ENCODE peak calls at places on chromosomes 7 and 10, in six cellular contexts. S is IMR-90, K is left ventricle myocardium inferior, A is right atrium auricular region, Z is progenitor cell of endocrine pancreas, P is cardiac fibroblast. H is an unnamed sample.

GRCh38 chr10:45152726-45153125 is 152.0 kb downstream of the ZNF22 start:
- DNase-seq in S (peak), A (no peak), Z (no peak), P (no peak), K (no peak), H (no peak)

GRCh38 chr7:76000566-76000965 is 6.2 kb upstream of the TMEM120A start:
- DNase-seq in Z (no peak), S (no peak), P (no peak), A (no peak), K (no peak), H (no peak)

GRCh38 chr10:55629792-55630490 is 731.1 kb downstream of the ZWINT start:
- DNase-seq in A (no peak), K (no peak), S (peak), Z (peak), P (peak), H (peak)

GRCh38 chr10:85105614-85106013 is 777.2 kb downstream of the CCSER2 start:
- DNase-seq in Z (no peak), A (no peak), P (no peak), K (no peak), S (no peak), H (no peak)

GRCh38 chr10:128218161-128218560 is 91.9 kb upstream of the MKI67 start:
- DNase-seq in S (no peak), K (no peak), P (no peak), Z (no peak), A (no peak), H (no peak)

GRCh38 chr7:67663644-67664043 is 667.0 kb downstream of the TYW1 start:
- DNase-seq in A (no peak), K (no peak), S (no peak), P (no peak), Z (no peak), H (no peak)

GRCh38 chr7:99997545-99998137 is 17.8 kb upstream of the ZKSCAN1 start:
- DNase-seq in A (no peak), S (no peak), Z (no peak), P (peak), K (peak), H (no peak)

GRCh38 chr10:1364151-1364910 is 308.1 kb downstream of the WDR37 start:
- DNase-seq in S (no peak), K (no peak), A (peak), P (no peak), Z (no peak), H (peak)

GRCh38 chr7:91519241-91520200 is 255.3 kb downstream of the FZD1 start:
- DNase-seq in S (no peak), P (peak), K (no peak), A (no peak), Z (no peak), H (no peak)

GRCh38 chr10:131667561-131667960 is 233.2 kb upstream of the PPP2R2D start:
- DNase-seq in P (no peak), Z (no peak), S (no peak), A (no peak), K (no peak), H (no peak)

GRCh38 chr7:4753610-4754432 is 21.6 kb upstream of the AP5Z1 start:
- DNase-seq in P (peak), S (peak), A (peak), Z (peak), K (peak), H (peak)

GRCh38 chr7:139909379-139910050 is 80.5 kb downstream of the TBXAS1 start:
- DNase-seq in P (peak), A (no peak), Z (no peak), S (peak), K (no peak), H (no peak)

GRCh38 chr10:68408898-68409518 is 1.9 kb upstream of the RUFY2 start:
- DNase-seq in P (no peak), K (no peak), S (no peak), Z (no peak), A (peak), H (no peak)

GRCh38 chr7:81408728-81409127 is 361.1 kb downstream of the HGF start:
- DNase-seq in Z (no peak), A (no peak), K (no peak), S (peak), P (no peak), H (no peak)

GRCh38 chr7:2376351-2377154 is 21.9 kb downstream of the EIF3B start:
- DNase-seq in Z (no peak), P (no peak), K (no peak), A (no peak), S (no peak), H (no peak)

GRCh38 chr10:16497911-16498310 is 23.8 kb downstream of the C1QL3 start:
- DNase-seq in A (no peak), K (no peak), S (peak), P (no peak), Z (no peak), H (no peak)

GRCh38 chr10:22978287-22978686 is 50.4 kb downstream of the ARMC3 start:
- DNase-seq in K (no peak), A (no peak), S (no peak), Z (no peak), P (no peak), H (no peak)

GRCh38 chr10:97977673-97978072 is 52.7 kb downstream of the CRTAC1 start:
- DNase-seq in S (no peak), Z (no peak), A (no peak), K (no peak), P (no peak), H (no peak)

GRCh38 chr10:31099664-31100063 is 68.0 kb upstream of the ZNF438 start:
- DNase-seq in A (no peak), S (peak), P (no peak), K (no peak), Z (no peak), H (no peak)

GRCh38 chr7:128022631-128023532 is 8.4 kb downstream of the LRRC4 start:
- DNase-seq in S (peak), K (no peak), P (peak), Z (no peak), A (no peak), H (no peak)

GRCh38 chr10:110212119-110213006 is 5.0 kb downstream of the MXI1 start:
- DNase-seq in A (no peak), Z (no peak), K (no peak), P (no peak), S (no peak), H (no peak)

GRCh38 chr10:92112462-92112861 is 178.4 kb downstream of the CPEB3 start:
- DNase-seq in S (no peak), K (no peak), Z (no peak), A (no peak), P (no peak), H (no peak)

GRCh38 chr10:9331583-9332008 is 1277.1 kb downstream of the GATA3 start:
- DNase-seq in P (peak), K (no peak), S (peak), A (no peak), Z (no peak), H (no peak)

GRCh38 chr7:55484241-55484640 is 88.1 kb downstream of the VOPP1 start:
- DNase-seq in K (no peak), Z (no peak), A (no peak), S (no peak), P (no peak), H (no peak)

GRCh38 chr10:878333-878753 is 53.2 kb downstream of the LARP4B start:
- DNase-seq in Z (no peak), S (peak), K (no peak), A (no peak), P (peak), H (no peak)

GRCh38 chr10:67077376-67077775 is 151.5 kb downstream of the LRRTM3 start:
- DNase-seq in Z (no peak), A (no peak), P (no peak), K (no peak), S (no peak), H (no peak)

GRCh38 chr10:104441601-104442000 is 88.0 kb downstream of the CFAP58 start:
- DNase-seq in A (no peak), P (peak), K (no peak), Z (no peak), S (peak), H (no peak)

GRCh38 chr7:37832194-37832593 is 16.2 kb upstream of the NME8 start:
- DNase-seq in K (peak), S (no peak), A (peak), Z (no peak), P (peak), H (no peak)

GRCh38 chr7:128041203-128041602 is 10.0 kb upstream of the LRRC4 start:
- DNase-seq in A (no peak), P (peak), Z (no peak), S (peak), K (no peak), H (no peak)

GRCh38 chr10:83908987-83909386 is 230.3 kb upstream of the GHITM start:
- DNase-seq in Z (no peak), K (no peak), A (no peak), S (no peak), P (no peak), H (no peak)

GRCh38 chr7:2734761-2735571 is 47.0 kb downstream of the AMZ1 start:
- DNase-seq in K (peak), Z (no peak), S (no peak), A (peak), P (no peak), H (peak)

GRCh38 chr10:74227697-74228424 is 76.8 kb downstream of the ADK start:
- DNase-seq in P (peak), A (no peak), S (peak), K (no peak), Z (no peak), H (no peak)

GRCh38 chr10:96902117-96902516 is 70.0 kb downstream of the LCOR start:
- DNase-seq in Z (no peak), P (no peak), K (no peak), S (no peak), A (no peak), H (no peak)

GRCh38 chr10:96904648-96905047 is 72.5 kb downstream of the LCOR start:
- DNase-seq in P (no peak), K (no peak), S (no peak), A (no peak), Z (no peak), H (no peak)

GRCh38 chr10:96902762-96903358 is 70.8 kb downstream of the LCOR start:
- DNase-seq in A (no peak), K (no peak), P (no peak), S (no peak), Z (no peak), H (no peak)

GRCh38 chr10:96910488-96911395 is 78.6 kb downstream of the LCOR start:
- DNase-seq in Z (no peak), S (peak), A (no peak), K (no peak), P (peak), H (no peak)

GRCh38 chr10:96906864-96907263 is 74.8 kb downstream of the LCOR start:
- DNase-seq in Z (no peak), P (no peak), S (no peak), K (no peak), A (no peak), H (no peak)
- TF ChIP-seq CTCF in Z (no peak), P (no peak), S (no peak), K (no peak), A (no peak), H (no peak)

GRCh38 chr10:130099344-130099743 is 11.3 kb downstream of the C10orf143 start:
- DNase-seq in S (no peak), P (no peak), A (no peak), Z (no peak), K (no peak), H (no peak)
- TF ChIP-seq CTCF in S (no peak), P (no peak), A (no peak), Z (no peak), K (no peak), H (no peak)

DNA sequence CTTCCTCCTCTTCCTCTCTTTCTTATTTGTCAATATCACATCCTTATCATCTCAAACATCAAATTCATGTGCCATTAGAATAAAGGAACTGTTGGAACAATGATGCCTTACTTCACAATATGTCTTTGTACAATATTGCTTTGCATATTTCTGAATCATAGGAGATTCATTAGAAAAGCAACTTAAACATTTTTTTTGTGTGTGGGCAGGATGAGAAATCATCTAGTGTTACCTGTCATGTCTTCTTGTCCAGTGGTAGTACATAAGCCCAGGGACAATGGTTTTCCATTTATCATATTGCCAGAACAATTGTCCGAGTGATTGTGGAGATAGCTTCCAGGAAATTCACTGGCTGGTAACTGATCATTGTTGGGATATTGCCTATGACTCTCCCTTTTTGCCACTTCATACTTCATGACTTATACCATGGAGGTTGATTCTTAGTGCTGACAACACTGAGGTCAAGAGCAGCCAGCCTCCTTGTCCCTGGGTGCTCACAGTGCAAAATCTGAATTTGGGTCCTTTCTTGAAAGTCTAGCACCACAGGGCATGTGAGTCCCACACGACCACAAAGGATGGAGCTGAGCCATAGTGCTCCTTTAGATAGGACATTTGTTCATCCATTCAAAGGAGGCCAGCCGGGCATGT is 215.0 kb downstream of the MDFIC start:
- DNase-seq in S (no peak), P (no peak), A (no peak), K (no peak), Z (no peak), H (no peak)
- TF ChIP-seq CTCF in S (no peak), P (no peak), A (no peak), K (no peak), Z (no peak), H (no peak)

DNA sequence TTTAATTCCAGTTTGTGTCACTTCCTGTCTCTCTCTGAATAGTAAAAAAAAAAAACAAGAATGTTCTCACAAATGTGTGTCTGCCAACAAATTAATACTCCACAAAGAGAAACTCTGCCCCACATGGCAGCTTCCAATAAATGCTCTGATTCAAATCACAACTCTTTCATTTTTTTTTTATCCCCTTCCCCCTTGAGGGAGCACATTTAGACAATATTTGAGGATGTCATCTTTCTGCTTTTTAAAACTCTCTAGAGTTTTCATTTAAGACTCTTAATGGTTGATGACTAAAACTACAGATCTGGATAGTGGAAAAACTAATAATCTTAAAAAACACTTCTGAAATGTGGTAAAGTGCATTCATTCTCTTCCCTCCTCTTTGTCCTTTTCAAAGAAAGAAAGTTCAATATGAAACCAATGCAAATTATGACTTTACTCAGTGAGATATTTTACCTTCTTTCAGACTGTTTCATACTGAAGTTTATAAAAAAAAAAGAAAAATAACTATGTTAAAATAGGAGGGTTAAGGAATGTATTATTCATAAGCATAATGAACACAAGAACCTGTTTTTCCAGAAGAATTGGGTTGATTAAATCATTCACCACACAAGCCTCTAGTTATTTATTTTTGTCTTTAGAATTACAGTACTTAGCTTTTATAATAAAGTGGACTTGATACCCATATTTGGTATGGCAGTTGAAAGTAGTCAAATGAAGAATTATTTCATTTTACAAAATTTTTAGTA is 42.4 kb downstream of the ARID5B start:
- DNase-seq in K (no peak), S (peak), Z (no peak), P (peak), A (no peak), H (no peak)
- TF ChIP-seq CTCF in K (peak), S (peak), Z (no peak), P (peak), A (no peak), H (peak)